ENCODE peak calls at places on chromosomes 1 and 21, in four cellular contexts. J, D, A and T are unnamed samples.
A peak's percentile ranks its signal among the peaks of the same experiment; 100 is the strongest.

GRCh38 chr1:106978477-106979322 is 77.8 kb upstream of the PRMT6 start:
- DNase-seq in J (no peak), D (no peak), A (no peak), T (no peak)

GRCh38 chr1:169461390-169462001 is 24.2 kb downstream of the SLC19A2 start:
- DNase-seq in J (no peak), D (no peak), A (no peak), T (no peak)

GRCh38 chr1:165330483-165330882 is 26.0 kb downstream of the LMX1A start:
- DNase-seq in J (no peak), D (no peak), A (no peak), T (no peak)

GRCh38 chr1:182684128-182684828 is at the start of gene RGS8:
- DNase-seq in J (no peak), D (no peak), A (no peak), T (no peak)

GRCh38 chr1:221174598-221174997 is 295.4 kb downstream of the HLX start:
- DNase-seq in J (no peak), D (no peak), A (no peak), T (no peak)

GRCh38 chr1:112904831-112905227 is 51.2 kb downstream of the SLC16A1 start:
- DNase-seq in J (peak; percentile 81), D (peak; percentile 59), A (no peak), T (no peak)

GRCh38 chr1:193249187-193249586 is 62.8 kb upstream of the B3GALT2 start:
- DNase-seq in J (no peak), D (no peak), A (no peak), T (no peak)

GRCh38 chr1:45359882-45360513 is 19.8 kb upstream of the MUTYH start:
- DNase-seq in J (peak; percentile 78), D (peak; percentile 58), A (no peak), T (no peak)

GRCh38 chr1:178490967-178491366 is 5.8 kb downstream of the CLEC20A start:
- DNase-seq in J (no peak), D (no peak), A (no peak), T (no peak)

GRCh38 chr1:47616036-47616435 is 178.2 kb downstream of the FOXD2 start:
- DNase-seq in J (no peak), D (no peak), A (no peak), T (no peak)

GRCh38 chr21:41767606-41768370 is 936 bp upstream of the RIPK4 start:
- DNase-seq in J (no peak), D (no peak), A (no peak), T (no peak)

GRCh38 chr1:158049867-158050266 is 56.4 kb downstream of the KIRREL1 start:
- DNase-seq in J (no peak), D (no peak), A (no peak), T (no peak)

GRCh38 chr1:55646181-55646580 is 431.0 kb upstream of the USP24 start:
- DNase-seq in J (no peak), D (no peak), A (no peak), T (no peak)

GRCh38 chr1:38578444-38578951 is 281.1 kb downstream of the RRAGC start:
- DNase-seq in J (no peak), D (no peak), A (no peak), T (no peak)

GRCh38 chr1:206117151-206117948 is at the start of gene AVPR1B:
- DNase-seq in J (peak; percentile 33), D (peak; percentile 64), A (peak; percentile 25), T (peak; percentile 49)

GRCh38 chr1:6001992-6002576 is 9.9 kb upstream of the NPHP4 start:
- DNase-seq in J (no peak), D (peak; percentile 40), A (no peak), T (no peak)

GRCh38 chr1:55052221-55053142 is 13.1 kb downstream of the PCSK9 start:
- DNase-seq in J (no peak), D (no peak), A (no peak), T (no peak)

GRCh38 chr1:198880818-198881597 is 242.2 kb downstream of the PTPRC start:
- DNase-seq in J (no peak), D (peak; percentile 57), A (no peak), T (no peak)

GRCh38 chr1:167819849-167820683 is 93.9 kb downstream of the ADCY10 start:
- DNase-seq in J (peak; percentile 75), D (peak; percentile 85), A (peak; percentile 39), T (peak; percentile 31)

GRCh38 chr1:162823231-162823630 is 32.7 kb downstream of the HSD17B7 start:
- DNase-seq in J (no peak), D (no peak), A (no peak), T (no peak)

GRCh38 chr21:27423906-27424595 is 457.2 kb upstream of the ADAMTS5 start:
- DNase-seq in J (no peak), D (peak; percentile 8), A (no peak), T (no peak)

GRCh38 chr1:26550946-26551345 is 21.4 kb downstream of the RPS6KA1 start:
- DNase-seq in J (no peak), D (no peak), A (no peak), T (no peak)

GRCh38 chr1:182309631-182310351 is 81.8 kb downstream of the GLUL start:
- DNase-seq in J (peak; percentile 57), D (no peak), A (no peak), T (no peak)

GRCh38 chr1:8903908-8904650 is 25.6 kb upstream of the ENO1 start:
- DNase-seq in J (no peak), D (peak; percentile 74), A (peak; percentile 50), T (no peak)

GRCh38 chr21:16193758-16194606 is 464.2 kb downstream of the USP25 start:
- DNase-seq in J (peak; percentile 28), D (peak; percentile 21), A (no peak), T (no peak)

GRCh38 chr21:33901421-33902288 is 13.9 kb downstream of the ATP5PO start:
- DNase-seq in J (no peak), D (peak; percentile 7), A (no peak), T (no peak)

GRCh38 chr1:243268751-243269460 is 13.1 kb downstream of the SDCCAG8 start:
- DNase-seq in J (no peak), D (peak; percentile 55), A (no peak), T (no peak)

GRCh38 chr21:35400233-35400939 is 351.3 kb upstream of the RUNX1 start:
- DNase-seq in J (peak; percentile 50), D (peak; percentile 44), A (no peak), T (peak; percentile 18)

GRCh38 chr21:44071359-44072104 is 35.7 kb upstream of the PWP2 start:
- DNase-seq in J (no peak), D (no peak), A (no peak), T (no peak)

GRCh38 chr1:71088645-71089287 is 7.9 kb upstream of the ZRANB2 start:
- DNase-seq in J (peak; percentile 67), D (no peak), A (no peak), T (no peak)

GRCh38 chr1:7322283-7322785 is 448.8 kb upstream of the VAMP3 start:
- DNase-seq in J (no peak), D (no peak), A (no peak), T (no peak)

GRCh38 chr1:160578694-160579191 is 553 bp downstream of the CD84 start:
- DNase-seq in J (no peak), D (no peak), A (no peak), T (no peak)

GRCh38 chr1:66182551-66183178 is 351.3 kb upstream of the SGIP1 start:
- DNase-seq in J (no peak), D (no peak), A (no peak), T (no peak)

GRCh38 chr1:228410015-228410414 is 3.4 kb upstream of the TRIM11 start:
- DNase-seq in J (no peak), D (no peak), A (no peak), T (no peak)

GRCh38 chr21:28374881-28375280 is 617.8 kb downstream of the LTN1 start:
- DNase-seq in J (no peak), D (no peak), A (no peak), T (no peak)

GRCh38 chr1:21811875-21812305 is at the start of gene LDLRAD2:
- DNase-seq in J (no peak), D (no peak), A (no peak), T (no peak)

DNA sequence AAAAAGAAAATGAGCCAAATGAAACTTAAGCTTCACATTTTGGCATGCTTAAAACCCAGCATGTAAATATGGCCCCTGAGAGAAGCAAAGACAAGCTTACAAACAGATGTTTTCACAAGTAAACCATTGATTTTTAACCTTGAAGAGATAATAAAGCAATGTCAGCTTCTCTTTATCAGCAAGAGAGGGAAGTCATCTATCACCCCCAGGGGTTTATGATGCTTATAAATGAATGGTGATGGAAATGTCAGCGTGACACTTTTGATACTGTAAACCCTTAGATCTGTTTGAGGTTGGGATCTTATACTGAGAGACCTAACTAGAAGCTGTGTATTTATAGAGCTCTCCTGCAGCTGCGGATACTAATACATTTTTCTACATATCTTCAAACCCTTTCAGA is 471.3 kb downstream of the PLA2G4A start:
- DNase-seq in J (no peak), D (no peak), A (no peak), T (no peak)
- TF ChIP-seq CTCF in J (no peak), D (no peak), A (no peak), T (no peak)

GRCh38 chr21:45289655-45290515 is 2.2 kb upstream of the POFUT2 start:
- DNase-seq in J (no peak), D (no peak), A (no peak), T (peak; percentile 5)
- TF ChIP-seq CTCF in J (no peak), D (no peak), A (no peak), T (no peak)

GRCh38 chr1:41599912-41600311 is 115.4 kb upstream of the EDN2 start:
- DNase-seq in J (no peak), D (peak; percentile 16), A (no peak), T (no peak)
- TF ChIP-seq CTCF in J (no peak), D (peak; percentile 48), A (peak; percentile 40), T (no peak)

GRCh38 chr1:219067350-219067712 is 106.3 kb upstream of the LYPLAL1 start:
- DNase-seq in J (no peak), D (no peak), A (no peak), T (no peak)
- TF ChIP-seq CTCF in J (no peak), D (peak; percentile 0), A (peak; percentile 3), T (no peak)